ENCODE peak calls at places on chromosomes 7 and 10, in five cellular contexts. X is NCI-H1092, A is RWPE1, G is IMR-90, B is iPS-NIHi11. Z is an unnamed sample.

GRCh38 chr7:24715661-24716479 is 41.4 kb downstream of the GSDME start:
- DNase-seq in B (peak), A (no peak), G (peak), X (no peak), Z (peak)

GRCh38 chr7:29723599-29723998 is 82.7 kb upstream of the WIPF3 start:
- DNase-seq in G (peak), X (no peak), B (no peak), A (no peak), Z (no peak)

GRCh38 chr10:22023508-22023907 is 20.0 kb upstream of the DNAJC1 start:
- DNase-seq in G (no peak), X (no peak), A (no peak), B (no peak), Z (no peak)

GRCh38 chr7:91772100-91772794 is 108.3 kb downstream of the MTERF1 start:
- DNase-seq in G (no peak), A (peak), X (no peak), B (no peak), Z (no peak)

GRCh38 chr7:105202561-105203130 is 186.1 kb downstream of the SRPK2 start:
- DNase-seq in X (no peak), B (no peak), G (peak), A (no peak), Z (no peak)

GRCh38 chr7:28957064-28957821 is 887 bp downstream of the TRIL start:
- DNase-seq in B (peak), X (peak), A (no peak), G (no peak), Z (peak)

GRCh38 chr10:132458595-132459251 is 61.7 kb downstream of the PWWP2B start:
- DNase-seq in X (no peak), G (no peak), B (peak), A (peak), Z (peak)

GRCh38 chr10:47266602-47267001 is 33.4 kb upstream of the GDF10 start:
- DNase-seq in A (no peak), B (no peak), G (no peak), X (no peak), Z (no peak)

GRCh38 chr7:93432130-93432529 is 142.4 kb downstream of the CALCR start:
- DNase-seq in G (no peak), B (no peak), A (no peak), X (no peak), Z (no peak)

GRCh38 chr7:29408841-29409243 is 154.8 kb upstream of the PRR15 start:
- DNase-seq in A (peak), G (peak), B (peak), X (peak), Z (peak)

GRCh38 chr7:53398566-53398965 is 363.1 kb downstream of the POM121L12 start:
- DNase-seq in A (no peak), B (no peak), G (no peak), X (no peak), Z (no peak)

GRCh38 chr7:41169307-41169706 is 533.6 kb downstream of the INHBA start:
- DNase-seq in B (no peak), X (no peak), A (no peak), G (peak), Z (no peak)

GRCh38 chr10:17418249-17418648 is 36.1 kb downstream of the ST8SIA6 start:
- DNase-seq in X (no peak), B (no peak), A (no peak), G (no peak), Z (no peak)

GRCh38 chr7:158812684-158813083 is 16.6 kb downstream of the ESYT2 start:
- DNase-seq in A (no peak), X (no peak), B (no peak), G (no peak), Z (peak)

GRCh38 chr7:54615545-54615944 is 73.4 kb downstream of the VSTM2A start:
- DNase-seq in B (no peak), A (peak), G (no peak), X (no peak), Z (no peak)

GRCh38 chr7:74542558-74543117 is 88.9 kb downstream of the GTF2IRD1 start:
- DNase-seq in A (peak), B (no peak), G (no peak), X (peak), Z (no peak)

GRCh38 chr10:76885815-76886214 is 751.8 kb downstream of the KCNMA1 start:
- DNase-seq in A (no peak), G (no peak), B (peak), X (peak), Z (no peak)

GRCh38 chr7:74223711-74224510 is 14.1 kb downstream of the LAT2 start:
- DNase-seq in G (no peak), B (no peak), X (no peak), A (no peak), Z (no peak)

GRCh38 chr10:78865931-78866717 is 202.6 kb upstream of the ZMIZ1 start:
- DNase-seq in G (no peak), B (no peak), A (no peak), X (no peak), Z (no peak)

GRCh38 chr10:123974406-123974805 is 82.8 kb upstream of the CPXM2 start:
- DNase-seq in X (no peak), B (peak), A (peak), G (peak), Z (no peak)

GRCh38 chr10:1425886-1426285 is 311.4 kb downstream of the ADARB2 start:
- DNase-seq in B (no peak), A (no peak), X (no peak), G (no peak), Z (no peak)

GRCh38 chr10:5645944-5646617 is 20.3 kb downstream of the ASB13 start:
- DNase-seq in G (no peak), A (no peak), B (no peak), X (no peak), Z (no peak)

GRCh38 chr10:97647556-97647955 is 7.1 kb downstream of the PI4K2A start:
- DNase-seq in X (no peak), G (peak), B (no peak), A (peak), Z (no peak)

GRCh38 chr10:104650072-104650471 is 9.0 kb downstream of the SORCS3 start:
- DNase-seq in X (no peak), G (no peak), A (no peak), B (no peak), Z (no peak)

GRCh38 chr10:31739759-31740158 is 188.9 kb downstream of the ARHGAP12 start:
- DNase-seq in A (no peak), X (no peak), B (no peak), G (peak), Z (no peak)

Z was measured in endodermal cell.